ENCODE peak calls at places on chromosomes 13 and 19, in four cellular contexts. One of them, this sample, is unnamed.

GRCh38 chr13:76972430-76972829 is 19.5 kb upstream of the CLN5 start:
- DNase-seq in stimulated activated CD4-positive, alpha-beta T cell treated with anti-CD3 and anti-CD28 coated beads, Interleukin-15, amount 100 ng/mL, for 1 hour: no peak
- DNase-seq in NCI-H748 treated with DMSO at 0.1 percent for 48 hours: no peak
- DNase-seq in GM12864: no peak
- DNase-seq in this sample: no peak

GRCh38 chr19:38685666-38686529 is 38.4 kb downstream of the ACTN4 start:
- DNase-seq in NCI-H748 treated with DMSO at 0.1 percent for 48 hours: no peak
- DNase-seq in stimulated activated CD4-positive, alpha-beta T cell treated with anti-CD3 and anti-CD28 coated beads, Interleukin-15, amount 100 ng/mL, for 1 hour: no peak
- DNase-seq in GM12864: no peak
- DNase-seq in this sample: peak; percentile 65

GRCh38 chr13:99948907-99949656 is 22.5 kb downstream of the ZIC5 start:
- DNase-seq in NCI-H748 treated with DMSO at 0.1 percent for 48 hours: no peak
- DNase-seq in GM12864: no peak
- DNase-seq in stimulated activated CD4-positive, alpha-beta T cell treated with anti-CD3 and anti-CD28 coated beads, Interleukin-15, amount 100 ng/mL, for 1 hour: no peak
- DNase-seq in this sample: no peak

GRCh38 chr13:113500530-113501265 is 10.2 kb upstream of the DCUN1D2 start:
- DNase-seq in NCI-H748 treated with DMSO at 0.1 percent for 48 hours: no peak
- DNase-seq in stimulated activated CD4-positive, alpha-beta T cell treated with anti-CD3 and anti-CD28 coated beads, Interleukin-15, amount 100 ng/mL, for 1 hour: no peak
- DNase-seq in GM12864: no peak
- DNase-seq in this sample: no peak

GRCh38 chr19:45352062-45352461 is 11.5 kb downstream of the KLC3 start:
- DNase-seq in GM12864: no peak
- DNase-seq in stimulated activated CD4-positive, alpha-beta T cell treated with anti-CD3 and anti-CD28 coated beads, Interleukin-15, amount 100 ng/mL, for 1 hour: no peak
- DNase-seq in NCI-H748 treated with DMSO at 0.1 percent for 48 hours: no peak
- DNase-seq in this sample: no peak

GRCh38 chr13:95641291-95641811 is 3.2 kb downstream of the DZIP1 start:
- DNase-seq in NCI-H748 treated with DMSO at 0.1 percent for 48 hours: no peak
- DNase-seq in GM12864: no peak
- DNase-seq in stimulated activated CD4-positive, alpha-beta T cell treated with anti-CD3 and anti-CD28 coated beads, Interleukin-15, amount 100 ng/mL, for 1 hour: no peak
- DNase-seq in this sample: peak; percentile 10

GRCh38 chr13:80263745-80264513 is 77.0 kb downstream of the SPRY2 start:
- DNase-seq in NCI-H748 treated with DMSO at 0.1 percent for 48 hours: no peak
- DNase-seq in stimulated activated CD4-positive, alpha-beta T cell treated with anti-CD3 and anti-CD28 coated beads, Interleukin-15, amount 100 ng/mL, for 1 hour: no peak
- DNase-seq in GM12864: no peak
- DNase-seq in this sample: no peak

GRCh38 chr13:21310220-21310619 is 133.8 kb downstream of the MRPL57 start:
- DNase-seq in NCI-H748 treated with DMSO at 0.1 percent for 48 hours: no peak
- DNase-seq in stimulated activated CD4-positive, alpha-beta T cell treated with anti-CD3 and anti-CD28 coated beads, Interleukin-15, amount 100 ng/mL, for 1 hour: no peak
- DNase-seq in GM12864: no peak
- DNase-seq in this sample: no peak

GRCh38 chr13:82791035-82791434 is 1091.2 kb downstream of the SLITRK1 start:
- DNase-seq in stimulated activated CD4-positive, alpha-beta T cell treated with anti-CD3 and anti-CD28 coated beads, Interleukin-15, amount 100 ng/mL, for 1 hour: no peak
- DNase-seq in NCI-H748 treated with DMSO at 0.1 percent for 48 hours: no peak
- DNase-seq in GM12864: no peak
- DNase-seq in this sample: no peak

GRCh38 chr13:26132756-26133155 is 80.9 kb upstream of the SHISA2 start:
- DNase-seq in NCI-H748 treated with DMSO at 0.1 percent for 48 hours: no peak
- DNase-seq in stimulated activated CD4-positive, alpha-beta T cell treated with anti-CD3 and anti-CD28 coated beads, Interleukin-15, amount 100 ng/mL, for 1 hour: no peak
- DNase-seq in GM12864: no peak
- DNase-seq in this sample: no peak

GRCh38 chr13:34867590-34867989 is 74.5 kb upstream of the NBEA start:
- DNase-seq in stimulated activated CD4-positive, alpha-beta T cell treated with anti-CD3 and anti-CD28 coated beads, Interleukin-15, amount 100 ng/mL, for 1 hour: no peak
- DNase-seq in GM12864: no peak
- DNase-seq in NCI-H748 treated with DMSO at 0.1 percent for 48 hours: no peak
- DNase-seq in this sample: no peak

GRCh38 chr19:45428385-45429231 is 4.9 kb upstream of the ERCC1 start:
- DNase-seq in NCI-H748 treated with DMSO at 0.1 percent for 48 hours: no peak
- DNase-seq in GM12864: no peak
- DNase-seq in stimulated activated CD4-positive, alpha-beta T cell treated with anti-CD3 and anti-CD28 coated beads, Interleukin-15, amount 100 ng/mL, for 1 hour: no peak
- DNase-seq in this sample: peak; percentile 81

GRCh38 chr19:40178756-40179155 is 12.5 kb upstream of the MAP3K10 start:
- DNase-seq in NCI-H748 treated with DMSO at 0.1 percent for 48 hours: no peak
- DNase-seq in stimulated activated CD4-positive, alpha-beta T cell treated with anti-CD3 and anti-CD28 coated beads, Interleukin-15, amount 100 ng/mL, for 1 hour: no peak
- DNase-seq in GM12864: no peak
- DNase-seq in this sample: no peak

GRCh38 chr13:98018293-98018692 is 64.8 kb downstream of the IPO5 start:
- DNase-seq in GM12864: no peak
- DNase-seq in stimulated activated CD4-positive, alpha-beta T cell treated with anti-CD3 and anti-CD28 coated beads, Interleukin-15, amount 100 ng/mL, for 1 hour: no peak
- DNase-seq in NCI-H748 treated with DMSO at 0.1 percent for 48 hours: no peak
- DNase-seq in this sample: no peak

GRCh38 chr13:113650275-113650674 is 7.7 kb downstream of the ATP4B start:
- DNase-seq in NCI-H748 treated with DMSO at 0.1 percent for 48 hours: no peak
- DNase-seq in stimulated activated CD4-positive, alpha-beta T cell treated with anti-CD3 and anti-CD28 coated beads, Interleukin-15, amount 100 ng/mL, for 1 hour: no peak
- DNase-seq in GM12864: no peak
- DNase-seq in this sample: no peak

GRCh38 chr19:17469092-17469370 is 1.3 kb upstream of the SLC27A1 start:
- DNase-seq in GM12864: no peak
- DNase-seq in stimulated activated CD4-positive, alpha-beta T cell treated with anti-CD3 and anti-CD28 coated beads, Interleukin-15, amount 100 ng/mL, for 1 hour: no peak
- DNase-seq in NCI-H748 treated with DMSO at 0.1 percent for 48 hours: no peak
- DNase-seq in this sample: no peak

GRCh38 chr13:105735269-105735668 is 800.2 kb downstream of the EFNB2 start:
- DNase-seq in GM12864: no peak
- DNase-seq in NCI-H748 treated with DMSO at 0.1 percent for 48 hours: no peak
- DNase-seq in stimulated activated CD4-positive, alpha-beta T cell treated with anti-CD3 and anti-CD28 coated beads, Interleukin-15, amount 100 ng/mL, for 1 hour: no peak
- DNase-seq in this sample: peak; percentile 13

GRCh38 chr19:1000591-1001537 is 645 bp downstream of the GRIN3B start:
- DNase-seq in stimulated activated CD4-positive, alpha-beta T cell treated with anti-CD3 and anti-CD28 coated beads, Interleukin-15, amount 100 ng/mL, for 1 hour: no peak
- DNase-seq in NCI-H748 treated with DMSO at 0.1 percent for 48 hours: no peak
- DNase-seq in GM12864: no peak
- DNase-seq in this sample: no peak

GRCh38 chr13:98333481-98333880 is 156.4 kb upstream of the RNF113B start:
- DNase-seq in GM12864: no peak
- DNase-seq in NCI-H748 treated with DMSO at 0.1 percent for 48 hours: no peak
- DNase-seq in stimulated activated CD4-positive, alpha-beta T cell treated with anti-CD3 and anti-CD28 coated beads, Interleukin-15, amount 100 ng/mL, for 1 hour: no peak
- DNase-seq in this sample: no peak

GRCh38 chr13:76225815-76226489 is 589.8 kb downstream of the LMO7 start:
- DNase-seq in stimulated activated CD4-positive, alpha-beta T cell treated with anti-CD3 and anti-CD28 coated beads, Interleukin-15, amount 100 ng/mL, for 1 hour: no peak
- DNase-seq in GM12864: no peak
- DNase-seq in NCI-H748 treated with DMSO at 0.1 percent for 48 hours: no peak
- DNase-seq in this sample: peak; percentile 9

GRCh38 chr13:99605417-99606321 is 104.4 kb downstream of the TM9SF2 start:
- DNase-seq in stimulated activated CD4-positive, alpha-beta T cell treated with anti-CD3 and anti-CD28 coated beads, Interleukin-15, amount 100 ng/mL, for 1 hour: no peak
- DNase-seq in NCI-H748 treated with DMSO at 0.1 percent for 48 hours: no peak
- DNase-seq in GM12864: peak; percentile 29
- DNase-seq in this sample: peak; percentile 73

GRCh38 chr13:110965038-110965754 is 50.3 kb upstream of the ANKRD10 start:
- DNase-seq in GM12864: peak; percentile 65
- DNase-seq in NCI-H748 treated with DMSO at 0.1 percent for 48 hours: no peak
- DNase-seq in stimulated activated CD4-positive, alpha-beta T cell treated with anti-CD3 and anti-CD28 coated beads, Interleukin-15, amount 100 ng/mL, for 1 hour: no peak
- DNase-seq in this sample: peak; percentile 63

GRCh38 chr13:83167203-83167602 is 715.1 kb downstream of the SLITRK1 start:
- DNase-seq in stimulated activated CD4-positive, alpha-beta T cell treated with anti-CD3 and anti-CD28 coated beads, Interleukin-15, amount 100 ng/mL, for 1 hour: no peak
- DNase-seq in GM12864: no peak
- DNase-seq in NCI-H748 treated with DMSO at 0.1 percent for 48 hours: no peak
- DNase-seq in this sample: no peak

GRCh38 chr19:38130399-38130798 is 93.6 kb downstream of the DPF1 start:
- DNase-seq in stimulated activated CD4-positive, alpha-beta T cell treated with anti-CD3 and anti-CD28 coated beads, Interleukin-15, amount 100 ng/mL, for 1 hour: no peak
- DNase-seq in NCI-H748 treated with DMSO at 0.1 percent for 48 hours: no peak
- DNase-seq in GM12864: no peak
- DNase-seq in this sample: no peak

GRCh38 chr19:46428278-46429141 is at the start of gene PNMA8C:
- DNase-seq in NCI-H748 treated with DMSO at 0.1 percent for 48 hours: peak; percentile 86
- DNase-seq in GM12864: no peak
- DNase-seq in stimulated activated CD4-positive, alpha-beta T cell treated with anti-CD3 and anti-CD28 coated beads, Interleukin-15, amount 100 ng/mL, for 1 hour: peak; percentile 20
- DNase-seq in this sample: peak; percentile 77

GRCh38 chr19:7868671-7869452 is 5.3 kb downstream of the PRR36 start:
- DNase-seq in GM12864: peak; percentile 49
- DNase-seq in stimulated activated CD4-positive, alpha-beta T cell treated with anti-CD3 and anti-CD28 coated beads, Interleukin-15, amount 100 ng/mL, for 1 hour: peak; percentile 71
- DNase-seq in NCI-H748 treated with DMSO at 0.1 percent for 48 hours: no peak
- DNase-seq in this sample: peak; percentile 93

GRCh38 chr19:5961969-5962945 is 15.7 kb downstream of the RANBP3 start:
- DNase-seq in NCI-H748 treated with DMSO at 0.1 percent for 48 hours: peak; percentile 92
- DNase-seq in stimulated activated CD4-positive, alpha-beta T cell treated with anti-CD3 and anti-CD28 coated beads, Interleukin-15, amount 100 ng/mL, for 1 hour: peak; percentile 63
- DNase-seq in GM12864: no peak
- DNase-seq in this sample: peak; percentile 83

GRCh38 chr13:42615691-42616090 is 41.7 kb downstream of the TNFSF11 start:
- DNase-seq in stimulated activated CD4-positive, alpha-beta T cell treated with anti-CD3 and anti-CD28 coated beads, Interleukin-15, amount 100 ng/mL, for 1 hour: no peak
- DNase-seq in NCI-H748 treated with DMSO at 0.1 percent for 48 hours: peak; percentile 17
- DNase-seq in GM12864: no peak
- DNase-seq in this sample: peak; percentile 28

GRCh38 chr13:30791354-30791921 is 56.1 kb downstream of the ALOX5AP start:
- DNase-seq in stimulated activated CD4-positive, alpha-beta T cell treated with anti-CD3 and anti-CD28 coated beads, Interleukin-15, amount 100 ng/mL, for 1 hour: no peak
- DNase-seq in GM12864: no peak
- DNase-seq in NCI-H748 treated with DMSO at 0.1 percent for 48 hours: no peak
- DNase-seq in this sample: no peak

This sample was measured in hepatocyte.